ENCODE peak calls at places on chromosomes 1 and 21, in four cellular contexts. G is endothelial cell of umbilical vein, P is keratinocyte, O is K562. K is an unnamed sample.

GRCh38 chr1:17405898-17406759 is 33.3 kb downstream of the RCC2 start:
- DNase-seq in O (peak; percentile 84), G (peak; percentile 44), P (no peak), K (peak; percentile 44)

GRCh38 chr1:183023601-183024351 is 556 bp downstream of the LAMC1 start:
- DNase-seq in O (peak; percentile 32), P (no peak), G (peak; percentile 78), K (peak; percentile 47)

GRCh38 chr1:227766015-227766634 is 30.9 kb downstream of the SNAP47 start:
- DNase-seq in O (no peak), P (no peak), G (no peak), K (peak; percentile 33)

GRCh38 chr1:74652711-74653131 is 20.9 kb downstream of the ERICH3 start:
- DNase-seq in P (no peak), O (no peak), G (no peak), K (peak; percentile 79)

GRCh38 chr1:237386362-237387143 is 344.6 kb downstream of the RYR2 start:
- DNase-seq in G (peak; percentile 9), P (no peak), O (peak; percentile 37), K (peak; percentile 32)

GRCh38 chr1:67211589-67212563 is 45.6 kb downstream of the IL23R start:
- DNase-seq in G (peak; percentile 32), O (no peak), P (no peak), K (peak; percentile 34)

GRCh38 chr1:82319526-82319925 is 518.8 kb downstream of the ADGRL2 start:
- DNase-seq in O (no peak), G (no peak), P (no peak), K (no peak)

GRCh38 chr1:51986718-51987117 is 3.8 kb downstream of the RAB3B start:
- DNase-seq in P (no peak), O (no peak), G (no peak), K (no peak)

GRCh38 chr1:228013322-228014234 is 6.8 kb downstream of the WNT3A start:
- DNase-seq in P (peak; percentile 86), G (no peak), O (peak; percentile 8), K (no peak)

GRCh38 chr1:62058951-62059350 is 135.7 kb upstream of the L1TD1 start:
- DNase-seq in P (no peak), G (no peak), O (no peak), K (no peak)

GRCh38 chr1:212256404-212256803 is 28.8 kb upstream of the PPP2R5A start:
- DNase-seq in O (no peak), G (no peak), P (no peak), K (no peak)

GRCh38 chr21:34818663-34819158 is 149.9 kb downstream of the CLIC6 start:
- DNase-seq in O (no peak), G (no peak), P (no peak), K (peak; percentile 54)

GRCh38 chr1:82321794-82322193 is 521.1 kb downstream of the ADGRL2 start:
- DNase-seq in G (peak; percentile 66), P (peak; percentile 49), O (no peak), K (no peak)

GRCh38 chr1:209839875-209840491 is 12.2 kb downstream of the UTP25 start:
- DNase-seq in O (no peak), G (peak; percentile 99), P (peak; percentile 82), K (peak; percentile 98)

GRCh38 chr1:231376875-231377549 is 38.9 kb downstream of the SPRTN start:
- DNase-seq in P (no peak), O (no peak), G (no peak), K (no peak)

GRCh38 chr1:32455958-32456357 is 8.9 kb upstream of the ZBTB8B start:
- DNase-seq in O (no peak), G (no peak), P (no peak), K (no peak)

GRCh38 chr21:38400195-38400695 is 98.0 kb downstream of the ERG start:
- DNase-seq in O (no peak), P (no peak), G (no peak), K (no peak)

GRCh38 chr1:214473392-214473791 is 78.0 kb downstream of the PTPN14 start:
- DNase-seq in O (no peak), G (no peak), P (no peak), K (peak; percentile 76)

GRCh38 chr1:16080422-16081150 is 7.1 kb upstream of the FAM131C start:
- DNase-seq in P (no peak), O (no peak), G (no peak), K (no peak)

GRCh38 chr1:31572323-31573104 is 3.8 kb upstream of the TINAGL1 start:
- DNase-seq in O (no peak), P (no peak), G (no peak), K (peak; percentile 50)

GRCh38 chr1:60255565-60255964 is 182.0 kb upstream of the C1orf87 start:
- DNase-seq in O (no peak), P (no peak), G (peak; percentile 16), K (peak; percentile 1)

GRCh38 chr21:26169061-26169610 is 1.4 kb downstream of the APP start:
- DNase-seq in O (no peak), P (no peak), G (peak; percentile 76), K (peak; percentile 71)

GRCh38 chr1:23422955-23423354 is 1.6 kb downstream of the TCEA3 start:
- DNase-seq in P (no peak), O (no peak), G (no peak), K (no peak)

GRCh38 chr1:100053727-100054126 is 79.0 kb downstream of the SASS6 start:
- DNase-seq in G (no peak), P (no peak), O (no peak), K (no peak)

GRCh38 chr1:228903573-228904122 is 168.4 kb downstream of the RHOU start:
- DNase-seq in P (no peak), O (no peak), G (peak; percentile 30), K (no peak)

GRCh38 chr1:205430631-205431305 is 8.9 kb upstream of the LEMD1 start:
- DNase-seq in G (peak; percentile 59), P (no peak), O (peak; percentile 78), K (peak; percentile 33)

GRCh38 chr1:63559357-63559756 is 33.9 kb upstream of the PGM1 start:
- DNase-seq in G (no peak), P (no peak), O (no peak), K (no peak)

GRCh38 chr1:94113592-94114322 is 7.2 kb downstream of the ABCA4 start:
- DNase-seq in P (no peak), O (no peak), G (peak; percentile 55), K (no peak)
- H3K9me1 ChIP-seq in P (no peaks in the 10 kb centered on the region), O (no peaks in the 10 kb centered on the region), G (no peaks in the 10 kb centered on the region), K (no peaks in the 10 kb centered on the region)

GRCh38 chr1:116255486-116255885 is 117.6 kb upstream of the ATP1A1 start:
- DNase-seq in P (no peak), O (no peak), G (no peak), K (no peak)
- H3K4me1 ChIP-seq in P (peaks cover 8% of the 10 kb centered on the region), O (no peaks in the 10 kb centered on the region), G (no peaks in the 10 kb centered on the region), K (no peaks in the 10 kb centered on the region)

DNA sequence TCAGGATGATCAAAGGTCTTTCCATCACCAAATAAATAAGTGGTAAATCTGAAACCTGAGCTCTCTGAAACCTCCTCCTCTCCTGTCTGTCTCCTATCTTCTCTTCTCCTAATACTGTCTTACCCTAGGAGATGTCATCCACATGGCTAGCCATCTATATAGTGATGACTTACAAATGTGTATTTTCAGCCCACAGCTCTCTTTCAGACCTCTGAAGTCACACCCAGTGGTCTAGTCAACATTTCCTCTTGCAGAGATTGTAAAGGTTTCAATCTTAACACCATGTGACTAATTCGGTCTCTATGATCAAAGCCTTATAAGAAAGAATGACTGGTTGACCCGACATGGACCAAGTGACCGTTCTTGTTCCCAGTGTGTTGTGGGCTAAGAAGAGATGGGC is 63.1 kb upstream of the DPT start:
- DNase-seq in O (no peak), G (no peak), P (no peak), K (no peak)
- H3K9me1 ChIP-seq in O (no peaks in the 10 kb centered on the region), G (no peaks in the 10 kb centered on the region), P (no peaks in the 10 kb centered on the region), K (no peaks in the 10 kb centered on the region)

DNA sequence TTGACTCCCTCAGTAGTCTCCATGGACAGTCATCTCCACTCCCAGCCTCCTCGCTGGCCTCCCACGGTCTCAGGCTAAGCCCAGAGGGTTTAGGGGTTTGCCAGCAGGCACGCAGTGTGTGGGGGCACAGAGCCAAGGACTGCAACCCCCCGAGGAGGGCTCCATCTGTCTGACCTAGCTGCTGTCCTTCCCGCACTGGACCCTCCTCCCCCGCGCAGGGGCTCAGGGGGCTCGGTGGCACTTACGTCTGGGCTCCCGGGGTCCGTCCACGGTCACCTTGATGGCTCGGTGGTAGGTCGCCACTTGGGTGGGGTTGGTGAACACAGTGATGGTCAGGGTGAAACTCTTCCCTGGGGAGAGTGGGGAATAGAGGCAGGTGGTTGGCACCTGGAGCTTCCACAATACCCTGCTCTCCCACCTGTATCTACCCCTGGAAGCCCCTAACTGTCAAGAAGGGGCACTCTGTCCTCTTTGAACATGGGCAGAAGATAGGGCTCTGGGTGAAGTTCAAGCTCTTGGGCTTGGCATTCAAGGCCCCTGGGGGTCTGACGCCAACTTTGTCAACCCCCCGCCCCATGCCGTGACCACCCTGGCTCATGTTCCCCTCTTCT is 11.0 kb downstream of the RUNX3 start:
- DNase-seq in P (no peak), O (no peak), G (no peak), K (no peak)
- H3K4me1 ChIP-seq in P (no peaks in the 10 kb centered on the region), O (no peaks in the 10 kb centered on the region), G (no peaks in the 10 kb centered on the region), K (peaks cover 4% of the 10 kb centered on the region)

K was measured in IMR-90.